ENCODE peak calls at places on chromosomes 12 and 14, in six cellular contexts. L is lung, J is right lobe of liver, W is PC-3, I is sigmoid colon, V is tibial artery. Z is an unnamed sample.

GRCh38 chr12:50985322-50985721 is 33.0 kb downstream of the HIGD1C start:
- DNase-seq in L (no peak), I (peak; percentile 67), J (no peak), V (peak; percentile 67), W (peak; percentile 19), Z (no peak)

GRCh38 chr12:1593232-1594044 is 943 bp downstream of the FBXL14 start:
- DNase-seq in V (no peak), L (peak; percentile 51), I (peak; percentile 78), W (peak; percentile 24), J (peak; percentile 66), Z (peak; percentile 78)

GRCh38 chr14:100620437-100621100 is 33.4 kb upstream of the BEGAIN start:
- DNase-seq in J (peak; percentile 13), I (peak; percentile 40), V (no peak), L (no peak), W (no peak), Z (no peak)

GRCh38 chr12:69386921-69387320 is 27.4 kb downstream of the YEATS4 start:
- DNase-seq in I (no peak), V (no peak), J (no peak), W (no peak), L (no peak), Z (no peak)

GRCh38 chr12:42798811-42799438 is 209.4 kb upstream of the PRICKLE1 start:
- DNase-seq in J (no peak), I (no peak), L (no peak), V (no peak), W (peak; percentile 43), Z (no peak)

GRCh38 chr14:88384653-88385205 is 728 bp upstream of the SPATA7 start:
- DNase-seq in W (peak; percentile 4), J (no peak), I (no peak), L (no peak), V (peak; percentile 25), Z (no peak)

GRCh38 chr12:70660620-70661219 is 23.5 kb upstream of the PTPRB start:
- DNase-seq in W (peak; percentile 82), V (peak; percentile 52), J (no peak), L (no peak), I (no peak), Z (peak; percentile 21)

GRCh38 chr14:103078420-103078749 is 5.6 kb upstream of the LBHD2 start:
- DNase-seq in I (peak; percentile 92), J (peak; percentile 86), L (peak; percentile 80), W (peak; percentile 78), V (peak; percentile 79), Z (no peak)

GRCh38 chr12:39236994-39237393 is 205.9 kb downstream of the KIF21A start:
- DNase-seq in I (no peak), L (no peak), W (peak; percentile 96), V (no peak), J (no peak), Z (no peak)

GRCh38 chr12:118360785-118361404 is 11.8 kb downstream of the TAOK3 start:
- DNase-seq in W (peak; percentile 84), I (no peak), L (no peak), V (no peak), J (no peak), Z (no peak)

GRCh38 chr14:42023452-42023851 is 416.8 kb downstream of the LRFN5 start:
- DNase-seq in L (no peak), W (peak; percentile 65), V (no peak), J (no peak), I (no peak), Z (no peak)

GRCh38 chr14:92936085-92936484 is 13.1 kb downstream of the CHGA start:
- DNase-seq in J (no peak), W (no peak), V (no peak), L (no peak), I (no peak), Z (no peak)
- H3K36me3 ChIP-seq in J (no peaks in the 10 kb centered on the region), W (no peaks in the 10 kb centered on the region), V (peaks cover 10% of the 10 kb centered on the region), L (no peaks in the 10 kb centered on the region), I (peaks cover 26% of the 10 kb centered on the region), Z (no peaks in the 10 kb centered on the region)

GRCh38 chr12:32302218-32302826 is 97.0 kb upstream of the FGD4 start:
- DNase-seq in W (peak; percentile 58), I (no peak), V (no peak), L (no peak), J (peak; percentile 24), Z (peak; percentile 50)
- TF ChIP-seq CTCF in W (peak; percentile 68), I (no peak), V (no peak), L (no peak), J (peak; percentile 40), Z (peak; percentile 94)

GRCh38 chr12:2691001-2691339 is 103.8 kb upstream of the FKBP4 start:
- DNase-seq in W (no peak), L (peak; percentile 27), V (no peak), I (no peak), J (no peak), Z (peak; percentile 26)
- H3K4me3 ChIP-seq in W (no peak overlapping the region), L (no peak overlapping the region), V (peak overlapping the region; percentile 25), I (no peak overlapping the region), J (peak overlapping the region; percentile 28), Z (peak overlapping the region; percentile 62)

DNA sequence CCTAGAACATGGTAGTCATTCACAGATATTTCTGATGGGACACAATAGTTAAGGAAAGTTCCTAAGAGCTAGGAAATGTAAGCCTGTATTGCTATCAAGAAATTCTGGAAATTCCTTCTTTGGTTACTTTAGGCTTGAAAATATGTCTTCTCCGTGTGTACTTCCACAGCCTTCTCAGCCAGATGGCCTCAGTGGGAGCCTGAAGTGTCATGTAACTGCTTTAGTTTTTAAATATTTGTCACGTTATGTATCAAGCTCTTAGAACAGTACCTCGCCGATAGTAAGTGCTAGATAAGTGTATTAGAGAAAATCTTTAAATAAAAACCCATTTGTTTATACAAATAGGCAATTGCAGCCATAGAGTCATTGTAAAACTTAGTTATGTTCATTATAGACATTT is 95.6 kb downstream of the DERA start:
- DNase-seq in I (no peak), V (no peak), L (no peak), J (no peak), W (no peak), Z (no peak)
- H3K36me3 ChIP-seq in I (no peaks in the 10 kb centered on the region), V (no peaks in the 10 kb centered on the region), L (peaks cover 3% of the 10 kb centered on the region), J (no peaks in the 10 kb centered on the region), W (no peaks in the 10 kb centered on the region), Z (no peaks in the 10 kb centered on the region)

GRCh38 chr14:43140453-43140852 is 1366.6 kb downstream of the FSCB start:
- DNase-seq in V (no peak), J (no peak), W (no peak), I (no peak), L (no peak), Z (no peak)
- TF ChIP-seq CTCF in V (no peak), J (no peak), W (no peak), I (no peak), L (no peak), Z (no peak)

DNA sequence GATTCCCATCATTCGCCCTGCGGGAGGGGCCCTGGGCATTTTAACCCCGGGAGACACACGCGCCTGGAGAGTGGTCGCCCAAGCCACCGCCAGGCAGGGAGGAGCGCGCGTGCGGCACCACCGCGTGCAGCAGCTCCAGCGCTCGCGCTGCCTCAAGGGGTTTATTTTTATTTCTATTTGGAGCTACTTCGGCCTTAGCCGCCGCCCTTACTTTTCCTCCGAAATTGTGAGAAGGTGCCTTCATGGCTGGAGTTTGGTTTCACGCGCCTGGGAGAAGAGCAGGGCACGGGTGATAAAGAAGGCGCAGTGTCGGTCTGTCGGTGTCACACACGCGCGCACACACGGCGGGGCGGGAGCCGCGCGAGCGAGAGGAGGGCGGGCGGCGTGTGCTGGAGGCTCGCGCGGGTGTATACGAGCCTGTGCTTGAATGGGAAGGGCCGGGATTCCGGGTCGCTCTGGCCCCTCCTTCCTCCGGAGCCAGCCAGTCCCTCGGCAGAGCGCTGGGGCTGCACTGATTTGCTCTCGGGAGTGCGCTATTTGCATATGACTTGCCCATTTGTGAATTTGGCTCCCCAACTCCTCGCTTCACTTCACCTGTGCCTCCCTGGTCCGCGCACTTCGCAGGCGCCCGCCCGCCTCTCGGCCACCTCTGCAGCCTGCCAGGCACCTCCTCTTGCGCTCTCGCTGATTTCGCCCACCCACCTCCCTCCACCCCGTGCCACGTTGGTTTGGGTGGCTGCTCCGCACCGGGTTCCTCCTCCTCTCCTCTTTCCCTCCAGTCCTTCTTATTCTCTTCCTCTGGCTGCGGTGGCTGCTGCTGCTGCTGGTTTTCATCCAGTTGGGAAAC is 932.3 kb downstream of the DIO2 start:
- DNase-seq in V (peak; percentile 52), I (peak; percentile 93), W (peak; percentile 93), J (peak; percentile 83), L (peak; percentile 89), Z (peak; percentile 5)
- H3K4me3 ChIP-seq in V (peak overlapping the region; percentile 60), I (peak overlapping the region; percentile 63), W (peak overlapping the region; percentile 82), J (peak overlapping the region; percentile 41), L (peak overlapping the region; percentile 46), Z (no peak overlapping the region)

DNA sequence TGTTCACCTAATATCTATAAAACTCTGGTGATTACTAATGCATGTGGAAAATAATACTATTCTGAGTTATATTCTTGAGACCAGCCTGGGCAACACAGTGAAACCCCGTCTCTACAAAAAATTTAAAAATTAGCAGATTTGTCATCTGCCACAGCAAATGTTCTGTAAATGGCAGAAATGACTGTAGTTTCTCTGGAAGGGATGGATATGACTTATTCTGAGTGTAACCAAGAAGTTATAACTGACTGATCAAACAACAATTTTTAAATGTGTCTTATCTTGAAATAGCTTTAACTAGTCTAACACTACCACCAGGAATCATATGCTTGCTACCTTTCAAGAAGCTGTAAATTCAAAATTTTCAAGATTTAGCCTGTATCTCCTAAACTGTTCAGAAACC is 88.7 kb downstream of the PLBD1 start:
- DNase-seq in V (no peak), L (no peak), I (no peak), J (no peak), W (no peak), Z (no peak)
- H3K36me3 ChIP-seq in V (peaks cover 95% of the 10 kb centered on the region), L (peaks cover 32% of the 10 kb centered on the region), I (peaks cover 64% of the 10 kb centered on the region), J (peaks cover 69% of the 10 kb centered on the region), W (peaks cover 39% of the 10 kb centered on the region), Z (peaks cover 16% of the 10 kb centered on the region)

GRCh38 chr14:23140389-23140788 is 21.3 kb upstream of the CEBPE start:
- DNase-seq in W (no peak), L (no peak), I (no peak), J (no peak), V (no peak), Z (no peak)
- TF ChIP-seq CTCF in W (no peak), L (no peak), I (no peak), J (no peak), V (no peak), Z (no peak)

DNA sequence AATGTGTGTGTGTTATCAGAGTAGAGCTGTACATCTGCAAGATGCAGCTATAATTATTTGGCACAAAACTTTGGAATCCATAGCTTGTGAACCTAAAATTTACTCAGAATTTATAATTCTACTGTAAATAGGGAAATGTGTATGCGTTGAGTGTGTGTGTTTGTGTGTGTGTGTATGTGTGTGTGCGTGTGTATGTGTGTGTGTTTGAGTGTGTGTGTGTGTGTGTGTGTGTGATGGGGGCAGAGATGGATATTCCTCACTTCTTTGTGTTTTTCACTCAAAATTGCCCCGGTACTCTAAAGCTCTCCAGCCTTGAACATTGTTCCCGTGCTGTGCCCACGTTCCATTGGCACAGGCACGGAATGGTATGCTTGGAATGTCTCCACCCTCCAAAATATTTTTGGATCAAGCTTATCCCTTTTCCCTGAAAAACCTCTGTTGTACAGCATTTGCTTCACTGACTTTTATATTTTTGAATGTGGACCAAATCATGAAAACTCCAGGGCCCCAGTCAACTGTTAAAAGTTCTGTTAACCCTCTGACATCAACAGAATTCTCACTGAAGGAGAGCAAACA is 150.3 kb upstream of the BMP4 start:
- DNase-seq in L (no peak), J (no peak), I (no peak), V (no peak), W (peak; percentile 99), Z (no peak)
- H3K4me3 ChIP-seq in L (no peak overlapping the region), J (no peak overlapping the region), I (no peak overlapping the region), V (no peak overlapping the region), W (peak overlapping the region; percentile 51), Z (no peak overlapping the region)

GRCh38 chr12:132847363-132848356 is 19.0 kb upstream of the GOLGA3 start:
- DNase-seq in V (no peak), I (no peak), J (no peak), W (no peak), L (no peak), Z (no peak)
- H3K36me3 ChIP-seq in V (peaks cover 74% of the 10 kb centered on the region), I (peaks cover 65% of the 10 kb centered on the region), J (peaks cover 67% of the 10 kb centered on the region), W (peaks cover 32% of the 10 kb centered on the region), L (peaks cover 19% of the 10 kb centered on the region), Z (peaks cover 37% of the 10 kb centered on the region)

Z was measured in GM06990.